ENCODE peak calls at places on chromosomes 2 and 18, in eight cellular contexts. Y, Z, C, N, V, O, T and E are unnamed samples. For H3K4me1, the result is how much of the 10 kb centered on the place peaks cover.

GRCh38 chr2:111666160-111666559 is 217.8 kb downstream of the ANAPC1 start:
- DNase-seq in Y (no peak), Z (no peak), C (no peak), N (no peak), V (no peak), O (no peak), T (no peak), E (no peak)

GRCh38 chr2:8677646-8678592 is 3.9 kb upstream of the ID2 start:
- DNase-seq in Y (no peak), Z (peak), C (peak), N (peak), V (peak), O (peak), T (peak), E (peak)

GRCh38 chr2:85878719-85879390 is 9.9 kb downstream of the ST3GAL5 start:
- DNase-seq in Y (no peak), Z (no peak), C (no peak), N (peak), V (no peak), O (no peak), T (no peak), E (peak)

GRCh38 chr2:132438650-132439030 is 22.0 kb downstream of the GPR39 start:
- DNase-seq in Y (peak), Z (no peak), C (no peak), N (peak), V (peak), O (no peak), T (no peak), E (peak)

GRCh38 chr2:218659258-218659987 is at the start of the genes BCS1L and ZNF142:
- DNase-seq in Y (peak), Z (peak), C (peak), N (peak), V (peak), O (peak), T (peak), E (peak)

GRCh38 chr18:24014062-24014985 is at the start of gene TTC39C:
- DNase-seq in Y (peak), Z (peak), C (peak), N (peak), V (peak), O (peak), T (peak), E (peak)

GRCh38 chr18:5419601-5420000 is 124.1 kb upstream of the ZBTB14 start:
- DNase-seq in Y (no peak), Z (no peak), C (no peak), N (no peak), V (no peak), O (no peak), T (no peak), E (no peak)

GRCh38 chr2:100013892-100014677 is 128.3 kb downstream of the AFF3 start:
- DNase-seq in Y (peak), Z (no peak), C (peak), N (peak), V (peak), O (no peak), T (peak), E (peak)

GRCh38 chr18:50104421-50104820 is 90.5 kb downstream of the MYO5B start:
- DNase-seq in Y (no peak), Z (no peak), C (no peak), N (no peak), V (peak), O (no peak), T (no peak), E (no peak)

GRCh38 chr18:26468931-26469340 is 79.4 kb downstream of the KCTD1 start:
- DNase-seq in Y (no peak), Z (no peak), C (peak), N (no peak), V (no peak), O (peak), T (peak), E (no peak)

GRCh38 chr2:151882786-151883445 is 54.7 kb upstream of the ARL5A start:
- DNase-seq in Y (no peak), Z (no peak), C (no peak), N (no peak), V (no peak), O (no peak), T (no peak), E (peak)

GRCh38 chr18:77068321-77068841 is 64.2 kb downstream of the MBP start:
- DNase-seq in Y (no peak), Z (no peak), C (no peak), N (peak), V (peak), O (no peak), T (no peak), E (no peak)

GRCh38 chr18:8623549-8624106 is 14.4 kb downstream of the RAB12 start:
- DNase-seq in Y (no peak), Z (peak), C (no peak), N (no peak), V (no peak), O (no peak), T (no peak), E (no peak)

GRCh38 chr2:30232027-30232800 is 880 bp downstream of the LBH start:
- DNase-seq in Y (peak), Z (no peak), C (peak), N (no peak), V (no peak), O (peak), T (peak), E (peak)

GRCh38 chr2:196173505-196173904 is 2.1 kb upstream of the STK17B start:
- DNase-seq in Y (no peak), Z (no peak), C (no peak), N (peak), V (no peak), O (no peak), T (no peak), E (no peak)

GRCh38 chr2:74915743-74916142 is 42.7 kb upstream of the POLE4 start:
- DNase-seq in Y (no peak), Z (no peak), C (no peak), N (peak), V (peak), O (no peak), T (no peak), E (peak)

GRCh38 chr2:189613650-189614420 is 33.2 kb upstream of the SLC40A1 start:
- DNase-seq in Y (no peak), Z (peak), C (no peak), N (peak), V (peak), O (no peak), T (no peak), E (peak)

GRCh38 chr2:64165696-64166095 is 21.5 kb upstream of the PELI1 start:
- DNase-seq in Y (no peak), Z (no peak), C (no peak), N (peak), V (peak), O (no peak), T (no peak), E (no peak)

GRCh38 chr18:21656402-21656801 is 44.3 kb downstream of the SNRPD1 start:
- DNase-seq in Y (no peak), Z (no peak), C (no peak), N (peak), V (no peak), O (no peak), T (no peak), E (peak)

GRCh38 chr2:203798296-203799157 is 69.0 kb upstream of the CTLA4 start:
- DNase-seq in Y (no peak), Z (peak), C (no peak), N (no peak), V (no peak), O (no peak), T (no peak), E (no peak)

GRCh38 chr2:180730976-180731375 is 249.4 kb upstream of the UBE2E3 start:
- DNase-seq in Y (no peak), Z (no peak), C (no peak), N (no peak), V (peak), O (no peak), T (no peak), E (no peak)

GRCh38 chr2:201507725-201508124 is 56.2 kb downstream of the STRADB start:
- DNase-seq in Y (no peak), Z (no peak), C (no peak), N (no peak), V (no peak), O (no peak), T (no peak), E (no peak)

GRCh38 chr2:54429055-54429454 is 27.1 kb upstream of the SPTBN1 start:
- DNase-seq in Y (no peak), Z (no peak), C (no peak), N (peak), V (no peak), O (no peak), T (no peak), E (peak)

GRCh38 chr2:171158790-171159325 is 1.8 kb downstream of the TLK1 start:
- DNase-seq in Y (peak), Z (no peak), C (peak), N (no peak), V (no peak), O (no peak), T (no peak), E (no peak)

GRCh38 chr2:240226672-240227537 is 86.4 kb upstream of the OTOS start:
- DNase-seq in Y (no peak), Z (no peak), C (no peak), N (no peak), V (no peak), O (no peak), T (peak), E (no peak)

GRCh38 chr18:24837065-24837464 is 376.6 kb downstream of the HRH4 start:
- DNase-seq in Y (no peak), Z (no peak), C (no peak), N (peak), V (peak), O (no peak), T (no peak), E (peak)

GRCh38 chr2:2325538-2325937 is 5.5 kb downstream of the MYT1L start:
- DNase-seq in Y (no peak), Z (no peak), C (peak), N (no peak), V (no peak), O (no peak), T (no peak), E (no peak)

GRCh38 chr2:219627105-219628100 is at the start of gene SLC4A3:
- DNase-seq in Y (peak), Z (peak), C (peak), N (no peak), V (peak), O (peak), T (no peak), E (peak)

GRCh38 chr2:215728504-215729065 is 284.8 kb downstream of the MREG start:
- DNase-seq in Y (no peak), Z (no peak), C (no peak), N (peak), V (peak), O (no peak), T (no peak), E (peak)

GRCh38 chr2:147008481-147008880 is 836.3 kb upstream of the ACVR2A start:
- DNase-seq in Y (no peak), Z (no peak), C (no peak), N (peak), V (peak), O (no peak), T (no peak), E (no peak)

GRCh38 chr2:159921752-159922404 is 123.9 kb upstream of the CD302 start:
- DNase-seq in Y (peak), Z (peak), C (peak), N (peak), V (peak), O (peak), T (peak), E (peak)

GRCh38 chr2:189549440-189549832 is 31.1 kb downstream of the SLC40A1 start:
- DNase-seq in Y (no peak), Z (no peak), C (no peak), N (peak), V (no peak), O (no peak), T (no peak), E (no peak)

GRCh38 chr2:170553748-170554147 is 161.4 kb upstream of the SP5 start:
- DNase-seq in Y (no peak), Z (no peak), C (no peak), N (no peak), V (no peak), O (no peak), T (no peak), E (no peak)

GRCh38 chr18:80157708-80158343 is 48.8 kb downstream of the ADNP2 start:
- DNase-seq in Y (peak), Z (peak), C (peak), N (peak), V (peak), O (peak), T (peak), E (peak)

GRCh38 chr2:222142027-222142426 is 156.8 kb downstream of the PAX3 start:
- DNase-seq in Y (no peak), Z (no peak), C (no peak), N (peak), V (peak), O (no peak), T (no peak), E (no peak)

GRCh38 chr2:145066151-145066661 is 546.3 kb upstream of the ZEB2 start:
- DNase-seq in Y (no peak), Z (no peak), C (no peak), N (no peak), V (no peak), O (no peak), T (no peak), E (no peak)

GRCh38 chr2:174485763-174486613 is 841 bp downstream of the GPR155 start:
- DNase-seq in Y (no peak), Z (peak), C (peak), N (peak), V (peak), O (peak), T (peak), E (peak)

GRCh38 chr2:29110916-29111315 is 4.3 kb upstream of the CLIP4 start:
- DNase-seq in Y (no peak), Z (peak), C (no peak), N (peak), V (peak), O (no peak), T (no peak), E (no peak)

GRCh38 chr2:204870053-204870452 is 324.8 kb downstream of the PARD3B start:
- DNase-seq in Y (no peak), Z (no peak), C (no peak), N (no peak), V (no peak), O (no peak), T (no peak), E (no peak)

GRCh38 chr2:204863351-204863750 is 318.1 kb downstream of the PARD3B start:
- DNase-seq in Y (no peak), Z (no peak), C (no peak), N (peak), V (no peak), O (no peak), T (no peak), E (no peak)

GRCh38 chr2:204871246-204871953 is 326.1 kb downstream of the PARD3B start:
- DNase-seq in Y (peak), Z (no peak), C (peak), N (peak), V (peak), O (no peak), T (no peak), E (no peak)

DNA sequence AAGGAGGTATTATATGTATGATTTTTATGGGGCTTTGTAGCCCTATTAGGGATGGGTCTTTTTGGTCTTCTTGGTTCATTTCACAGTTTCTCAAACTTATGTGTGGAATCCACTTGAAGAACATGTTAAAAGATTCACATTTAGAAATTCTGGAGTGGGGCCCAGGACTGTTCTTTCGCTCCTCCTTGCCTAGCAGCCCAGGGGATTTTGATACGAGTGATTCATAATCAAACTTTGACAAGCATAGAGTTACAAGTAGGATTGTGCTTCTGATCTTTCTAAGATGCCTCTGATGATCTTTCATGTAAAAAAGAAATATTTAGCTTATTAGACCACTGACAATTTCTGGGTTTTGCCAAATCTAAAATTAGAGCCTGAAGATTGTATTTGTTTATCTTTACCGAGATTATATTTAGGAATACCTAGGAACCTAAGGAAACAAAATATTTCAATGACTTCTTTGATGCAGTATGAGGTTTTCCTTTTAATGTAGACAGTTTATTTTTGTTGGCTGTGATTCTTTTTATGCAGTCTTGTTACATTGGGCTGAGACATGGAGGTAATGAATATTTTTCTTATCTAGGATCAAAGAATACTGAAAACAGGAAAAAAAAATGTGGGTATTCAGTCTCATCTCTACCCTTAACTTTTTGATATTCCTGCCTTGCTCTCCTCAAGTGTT is 324.0 kb downstream of the PARD3B start:
- DNase-seq in Y (no peak), Z (no peak), C (no peak), N (peak), V (no peak), O (no peak), T (no peak), E (no peak)
- H3K4me2 ChIP-seq in Y (no peak), Z (no peak), C (no peak), N (peak), V (no peak), O (no peak), T (no peak), E (no peak)

GRCh38 chr18:63306249-63306648 is 13.3 kb downstream of the BCL2 start:
- DNase-seq in Y (no peak), Z (no peak), C (no peak), N (no peak), V (no peak), O (no peak), T (no peak), E (no peak)

GRCh38 chr18:63301458-63301857 is 18.1 kb downstream of the BCL2 start:
- DNase-seq in Y (no peak), Z (no peak), C (no peak), N (no peak), V (no peak), O (no peak), T (no peak), E (no peak)

GRCh38 chr18:63306819-63307554 is 12.6 kb downstream of the BCL2 start:
- DNase-seq in Y (no peak), Z (no peak), C (no peak), N (no peak), V (no peak), O (no peak), T (no peak), E (no peak)

GRCh38 chr18:63302647-63303405 is 16.7 kb downstream of the BCL2 start:
- DNase-seq in Y (no peak), Z (no peak), C (no peak), N (no peak), V (no peak), O (no peak), T (no peak), E (no peak)

DNA sequence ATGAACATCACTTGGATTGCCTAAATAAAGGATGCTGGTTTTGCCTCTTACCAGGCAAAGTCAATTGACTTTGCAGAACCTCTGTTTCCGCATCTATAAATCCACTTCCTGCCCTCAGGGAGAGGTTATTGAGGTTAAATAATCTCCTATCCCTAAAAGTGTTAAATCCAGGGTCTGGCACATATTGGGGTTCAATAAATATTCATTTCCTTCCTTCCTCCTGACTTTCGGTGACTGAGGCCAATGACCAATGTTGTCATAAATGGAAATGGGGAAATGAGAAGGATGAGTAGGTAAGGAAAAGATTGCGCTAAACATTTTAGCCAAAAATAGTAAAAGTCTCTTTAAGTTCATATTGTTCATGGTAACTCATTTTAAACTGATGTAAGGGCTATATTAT is 16.0 kb downstream of the BCL2 start:
- DNase-seq in Y (no peak), Z (no peak), C (no peak), N (no peak), V (no peak), O (no peak), T (no peak), E (no peak)
- H3K4me1 ChIP-seq in Y (under half), Z (under half), C (under half), N (under half), V (under half), O (under half), T (under half), E (under half)

GRCh38 chr2:23411752-23412431 is 26.9 kb downstream of the KLHL29 start:
- DNase-seq in Y (no peak), Z (no peak), C (no peak), N (peak), V (peak), O (no peak), T (no peak), E (peak)
- H3K4me2 ChIP-seq in Y (peak), Z (no peak), C (no peak), N (peak), V (peak), O (no peak), T (no peak), E (peak)

DNA sequence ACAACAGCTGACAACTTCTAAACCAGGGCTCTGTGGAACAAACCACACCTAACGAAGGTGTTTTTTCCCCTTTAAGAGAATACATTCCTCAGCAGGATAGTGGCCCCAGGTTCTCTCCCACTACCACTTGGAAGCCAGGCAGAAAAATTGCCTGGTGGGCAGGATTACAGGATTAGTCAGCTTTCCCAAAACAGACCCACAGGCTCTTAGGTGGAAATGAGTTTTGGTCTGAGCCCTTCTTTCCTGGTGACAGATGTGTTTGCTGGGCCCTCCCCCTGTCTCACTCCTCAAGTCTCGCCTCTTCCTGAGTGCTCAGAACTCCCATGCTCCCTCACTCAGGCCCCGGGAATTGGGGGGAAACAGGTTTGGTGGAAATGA is 139.4 kb upstream of the HAAO start:
- DNase-seq in Y (no peak), Z (no peak), C (no peak), N (peak), V (no peak), O (no peak), T (no peak), E (no peak)
- H3K4me1 ChIP-seq in Y (under half), Z (under half), C (half or more), N (under half), V (under half), O (half or more), T (under half), E (under half)

GRCh38 chr2:127095367-127095641 is 11.7 kb downstream of the BIN1 start:
- DNase-seq in Y (no peak), Z (no peak), C (no peak), N (no peak), V (no peak), O (no peak), T (no peak), E (no peak)

GRCh38 chr2:127094509-127095366 is 12.2 kb downstream of the BIN1 start:
- DNase-seq in Y (peak), Z (no peak), C (peak), N (peak), V (no peak), O (peak), T (no peak), E (peak)

GRCh38 chr2:127092306-127092705 is 14.6 kb downstream of the BIN1 start:
- DNase-seq in Y (no peak), Z (no peak), C (no peak), N (no peak), V (no peak), O (no peak), T (no peak), E (peak)

GRCh38 chr2:127092951-127093516 is 13.9 kb downstream of the BIN1 start:
- DNase-seq in Y (no peak), Z (no peak), C (no peak), N (no peak), V (peak), O (no peak), T (no peak), E (peak)

GRCh38 chr2:127093648-127094210 is 13.2 kb downstream of the BIN1 start:
- DNase-seq in Y (no peak), Z (no peak), C (no peak), N (no peak), V (no peak), O (no peak), T (no peak), E (peak)
- H3K4me2 ChIP-seq in Y (peak), Z (no peak), C (no peak), N (no peak), V (no peak), O (no peak), T (no peak), E (no peak)